ENCODE peak calls at places on chromosomes 5 and 9, in four cellular contexts. Z is GM23248, T is Peyer's patch, X is uterus. Q is an unnamed sample.

GRCh38 chr9:14212116-14212515 is 101.8 kb downstream of the NFIB start:
- DNase-seq in Z (peak; percentile 74), T (no peak), X (no peak), Q (no peak)

GRCh38 chr5:128579111-128579510 is 41.1 kb upstream of the FBN2 start:
- DNase-seq in X (no peak), T (no peak), Z (peak; percentile 66), Q (no peak)

GRCh38 chr9:108997112-108997511 is 16.2 kb downstream of the CTNNAL1 start:
- DNase-seq in Z (no peak), X (no peak), T (no peak), Q (no peak)

GRCh38 chr9:128702445-128702948 is at the start of gene PKN3:
- DNase-seq in X (peak; percentile 81), T (peak; percentile 95), Z (peak; percentile 90), Q (peak; percentile 92)

GRCh38 chr9:29691758-29692407 is 2118.6 kb upstream of the C9orf72 start:
- DNase-seq in Z (no peak), T (no peak), X (no peak), Q (peak; percentile 89)

GRCh38 chr5:84680908-84681307 is 296.2 kb upstream of the EDIL3 start:
- DNase-seq in T (no peak), Z (no peak), X (no peak), Q (no peak)

GRCh38 chr9:113973963-113974413 is 97.9 kb downstream of the ZNF618 start:
- DNase-seq in Z (peak; percentile 52), T (no peak), X (no peak), Q (no peak)

GRCh38 chr9:127095416-127095815 is 27.0 kb downstream of the ANGPTL2 start:
- DNase-seq in T (no peak), X (no peak), Z (no peak), Q (no peak)

GRCh38 chr9:96762562-96762961 is 15.3 kb downstream of the ZNF510 start:
- DNase-seq in Z (no peak), T (no peak), X (no peak), Q (no peak)

GRCh38 chr9:116572095-116572748 is 114.9 kb upstream of the TRIM32 start:
- DNase-seq in Z (peak; percentile 88), T (peak; percentile 84), X (peak; percentile 92), Q (peak; percentile 82)

GRCh38 chr5:2722901-2723300 is 28.6 kb downstream of the IRX2 start:
- DNase-seq in T (no peak), X (no peak), Z (no peak), Q (no peak)

GRCh38 chr9:73649552-73649951 is 497.9 kb downstream of the ANXA1 start:
- DNase-seq in Z (no peak), X (no peak), T (peak; percentile 39), Q (no peak)

GRCh38 chr9:70408393-70409040 is 5.9 kb downstream of the KLF9 start:
- DNase-seq in Z (no peak), T (no peak), X (peak; percentile 15), Q (no peak)

GRCh38 chr9:4088680-4089079 is 211.2 kb downstream of the GLIS3 start:
- DNase-seq in X (no peak), T (no peak), Z (no peak), Q (no peak)

GRCh38 chr9:35553670-35554543 is 51.2 kb upstream of the TESK1 start:
- DNase-seq in T (no peak), X (peak; percentile 78), Z (peak; percentile 89), Q (peak; percentile 90)

GRCh38 chr5:146745937-146746577 is 132.5 kb downstream of the PPP2R2B start:
- DNase-seq in X (no peak), T (no peak), Z (no peak), Q (no peak)

GRCh38 chr9:129176786-129177442 is 1.1 kb downstream of the IER5L start:
- DNase-seq in Z (peak; percentile 71), T (peak; percentile 75), X (peak; percentile 52), Q (peak; percentile 33)

GRCh38 chr5:152990771-152991170 is 499.7 kb upstream of the GRIA1 start:
- DNase-seq in X (no peak), Z (no peak), T (no peak), Q (no peak)

GRCh38 chr5:130652178-130652577 is 512.9 kb downstream of the HINT1 start:
- DNase-seq in Z (no peak), X (no peak), T (no peak), Q (no peak)

GRCh38 chr9:128684325-128685021 is 4.5 kb upstream of the SET start:
- DNase-seq in T (peak; percentile 91), Z (peak; percentile 93), X (peak; percentile 74), Q (peak; percentile 79)

GRCh38 chr5:104412649-104413240 is 850.2 kb upstream of the NUDT12 start:
- DNase-seq in T (no peak), Z (peak; percentile 10), X (no peak), Q (peak; percentile 75)

GRCh38 chr5:89350684-89351083 is 467.7 kb upstream of the MEF2C start:
- DNase-seq in X (no peak), Z (no peak), T (no peak), Q (no peak)

GRCh38 chr5:159965031-159965837 is 43.7 kb upstream of the TTC1 start:
- DNase-seq in Z (peak; percentile 80), T (peak; percentile 64), X (no peak), Q (peak; percentile 62)

GRCh38 chr5:78823196-78823595 is 161.9 kb downstream of the ARSB start:
- DNase-seq in Z (no peak), T (no peak), X (no peak), Q (no peak)

GRCh38 chr9:93492327-93492726 is 38.9 kb upstream of the FAM120AOS start:
- DNase-seq in T (no peak), Z (no peak), X (no peak), Q (no peak)
- H3K27ac ChIP-seq in T (no peak overlapping the region), Z (no peak overlapping the region), X (no peak overlapping the region), Q (no peak overlapping the region)

GRCh38 chr5:178983728-178984127 is 11.4 kb downstream of the GRM6 start:
- DNase-seq in Z (no peak), T (no peak), X (no peak), Q (no peak)
- H3K9me3 ChIP-seq in Z (peaks cover 4% of the 10 kb centered on the region), T (no peaks in the 10 kb centered on the region), X (peaks cover 57% of the 10 kb centered on the region), Q (peaks cover 4% of the 10 kb centered on the region)

DNA sequence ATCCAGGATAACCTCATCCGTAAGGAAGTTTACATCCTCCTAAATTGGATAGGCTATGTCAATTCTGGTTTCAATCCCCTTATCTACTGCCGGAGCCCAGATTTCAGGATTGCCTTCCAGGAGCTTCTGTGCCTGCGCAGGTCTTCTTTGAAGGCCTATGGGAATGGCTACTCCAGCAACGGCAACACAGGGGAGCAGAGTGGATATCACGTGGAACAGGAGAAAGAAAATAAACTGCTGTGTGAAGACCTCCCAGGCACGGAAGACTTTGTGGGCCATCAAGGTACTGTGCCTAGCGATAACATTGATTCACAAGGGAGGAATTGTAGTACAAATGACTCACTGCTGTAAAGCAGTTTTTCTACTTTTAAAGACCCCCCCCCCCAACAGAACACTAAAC is 1.3 kb downstream of the ADRB2 start:
- DNase-seq in X (no peak), Z (no peak), T (no peak), Q (no peak)
- H3K4me3 ChIP-seq in X (no peak overlapping the region), Z (no peak overlapping the region), T (peak overlapping the region; percentile 54), Q (no peak overlapping the region)

GRCh38 chr5:105663671-105664070 is 2007.1 kb downstream of the EFNA5 start:
- DNase-seq in X (no peak), Z (no peak), T (no peak), Q (no peak)

DNA sequence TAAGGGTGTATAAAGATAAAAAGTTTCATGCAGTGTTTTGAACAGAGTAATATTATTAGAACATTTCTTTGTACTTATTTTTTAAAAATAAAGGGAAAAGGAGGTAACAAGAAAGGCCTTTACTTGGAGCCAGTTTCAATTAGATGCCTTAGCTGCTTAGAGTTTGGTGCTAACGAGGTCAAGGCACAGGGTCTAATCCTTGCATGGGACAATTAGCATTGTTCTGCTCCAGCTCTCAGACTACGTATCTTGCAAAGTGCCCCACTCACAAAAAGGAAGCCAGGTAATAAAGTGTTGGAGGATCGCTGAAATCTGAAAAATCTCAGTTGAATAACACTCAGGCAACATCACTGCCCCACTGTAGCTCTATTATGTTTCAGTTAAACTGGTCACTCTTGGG is 2011.3 kb downstream of the EFNA5 start:
- DNase-seq in X (no peak), Z (no peak), T (no peak), Q (no peak)
- H3K27ac ChIP-seq in X (no peak overlapping the region), Z (no peak overlapping the region), T (no peak overlapping the region), Q (no peak overlapping the region)

GRCh38 chr5:109805472-109805871 is 115.7 kb downstream of the MAN2A1 start:
- DNase-seq in X (no peak), Z (no peak), T (no peak), Q (no peak)
- H3K9me3 ChIP-seq in X (no peaks in the 10 kb centered on the region), Z (no peaks in the 10 kb centered on the region), T (no peaks in the 10 kb centered on the region), Q (no peaks in the 10 kb centered on the region)

GRCh38 chr5:40682431-40683017 is 2.8 kb downstream of the PTGER4 start:
- DNase-seq in X (no peak), T (no peak), Z (no peak), Q (no peak)
- H3K4me3 ChIP-seq in X (peak overlapping the region; percentile 22), T (peak overlapping the region; percentile 82), Z (no peak overlapping the region), Q (no peak overlapping the region)

GRCh38 chr5:142754031-142754430 is 16.1 kb upstream of the ARHGAP26 start:
- DNase-seq in T (no peak), Z (no peak), X (no peak), Q (no peak)
- H3K27ac ChIP-seq in T (no peak overlapping the region), Z (no peak overlapping the region), X (peak overlapping the region; percentile 62), Q (no peak overlapping the region)

GRCh38 chr9:87421734-87422133 is 75.9 kb upstream of the DAPK1 start:
- DNase-seq in Z (no peak), X (no peak), T (no peak), Q (no peak)

GRCh38 chr9:87427851-87428506 is 69.7 kb upstream of the DAPK1 start:
- DNase-seq in X (no peak), T (no peak), Z (no peak), Q (no peak)

GRCh38 chr9:87420884-87421283 is 76.8 kb upstream of the DAPK1 start:
- DNase-seq in Z (no peak), T (no peak), X (no peak), Q (no peak)

GRCh38 chr9:87425202-87425601 is 72.5 kb upstream of the DAPK1 start:
- DNase-seq in T (no peak), Z (no peak), X (no peak), Q (no peak)

GRCh38 chr9:87422999-87423398 is 74.7 kb upstream of the DAPK1 start:
- DNase-seq in Z (no peak), X (no peak), T (no peak), Q (no peak)
- H3K9me3 ChIP-seq in Z (no peaks in the 10 kb centered on the region), X (peaks cover 4% of the 10 kb centered on the region), T (no peaks in the 10 kb centered on the region), Q (peaks cover 5% of the 10 kb centered on the region)

GRCh38 chr5:74493426-74493825 is 147.1 kb downstream of the ENC1 start:
- DNase-seq in Z (no peak), X (no peak), T (no peak), Q (no peak)

GRCh38 chr5:74492230-74492629 is 148.3 kb downstream of the ENC1 start:
- DNase-seq in T (no peak), X (no peak), Z (no peak), Q (peak; percentile 17)

DNA sequence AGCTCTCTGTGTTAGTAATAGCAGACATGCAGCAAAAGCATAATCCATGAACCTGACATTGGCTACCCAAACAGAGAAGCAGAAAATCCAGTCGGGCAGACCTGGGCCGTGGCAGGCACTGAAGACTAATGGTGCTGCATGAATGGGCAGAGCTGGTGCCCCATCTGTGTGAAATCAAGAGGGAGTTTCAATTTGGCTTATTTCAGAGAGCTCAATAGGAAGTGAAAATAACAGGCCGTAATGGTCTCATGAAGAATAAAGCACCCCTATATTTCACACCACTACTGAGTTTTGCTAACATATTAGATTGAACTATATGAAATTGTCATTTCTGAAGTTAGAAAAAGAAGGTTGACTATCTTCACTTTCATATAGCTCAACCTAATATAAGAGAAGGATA is 149.7 kb downstream of the ENC1 start:
- DNase-seq in X (no peak), Z (no peak), T (no peak), Q (no peak)
- H3K4me3 ChIP-seq in X (no peak overlapping the region), Z (no peak overlapping the region), T (no peak overlapping the region), Q (no peak overlapping the region)

Q was measured in A673.